ENCODE peak calls at places on chromosome 15, in six cellular contexts. One of them, this sample, is unnamed.

GRCh38 chr15:89122532-89123525 is 34.6 kb downstream of the ABHD2 start:
- DNase-seq in ovary: no peak
- DNase-seq in body of pancreas: peak; percentile 11
- DNase-seq in uterus: no peak
- DNase-seq in Peyer's patch: no peak
- DNase-seq in transverse colon: no peak
- DNase-seq in this sample: no peak

GRCh38 chr15:69392352-69392751 is 21.8 kb upstream of the KIF23 start:
- DNase-seq in ovary: no peak
- DNase-seq in body of pancreas: no peak
- DNase-seq in uterus: no peak
- DNase-seq in Peyer's patch: no peak
- DNase-seq in transverse colon: no peak
- DNase-seq in this sample: no peak

GRCh38 chr15:25060996-25061620 is 106.3 kb downstream of the SNRPN start:
- DNase-seq in ovary: peak; percentile 17
- DNase-seq in body of pancreas: peak; percentile 5
- DNase-seq in uterus: peak; percentile 5
- DNase-seq in Peyer's patch: no peak
- DNase-seq in transverse colon: no peak
- DNase-seq in this sample: no peak

GRCh38 chr15:32677238-32677750 is 35.8 kb downstream of the SCG5 start:
- DNase-seq in ovary: no peak
- DNase-seq in body of pancreas: no peak
- DNase-seq in uterus: no peak
- DNase-seq in Peyer's patch: no peak
- DNase-seq in transverse colon: no peak
- DNase-seq in this sample: no peak

GRCh38 chr15:35289029-35289617 is 204.0 kb upstream of the NANOGP8 start:
- DNase-seq in ovary: no peak
- DNase-seq in body of pancreas: no peak
- DNase-seq in uterus: peak; percentile 28
- DNase-seq in Peyer's patch: no peak
- DNase-seq in transverse colon: no peak
- DNase-seq in this sample: peak; percentile 22

GRCh38 chr15:76223521-76223920 is 87.7 kb downstream of the ETFA start:
- DNase-seq in ovary: no peak
- DNase-seq in body of pancreas: no peak
- DNase-seq in uterus: no peak
- DNase-seq in Peyer's patch: no peak
- DNase-seq in transverse colon: no peak
- DNase-seq in this sample: no peak

GRCh38 chr15:92705693-92706618 is 50.4 kb upstream of the FAM174B start:
- DNase-seq in ovary: no peak
- DNase-seq in body of pancreas: no peak
- DNase-seq in uterus: no peak
- DNase-seq in Peyer's patch: no peak
- DNase-seq in transverse colon: no peak
- DNase-seq in this sample: no peak

GRCh38 chr15:31412824-31413223 is 86.2 kb downstream of the KLF13 start:
- DNase-seq in ovary: no peak
- DNase-seq in body of pancreas: no peak
- DNase-seq in uterus: no peak
- DNase-seq in Peyer's patch: no peak
- DNase-seq in transverse colon: no peak
- DNase-seq in this sample: no peak

GRCh38 chr15:88207565-88207964 is 49.0 kb downstream of the NTRK3 start:
- DNase-seq in ovary: no peak
- DNase-seq in body of pancreas: no peak
- DNase-seq in uterus: no peak
- DNase-seq in Peyer's patch: no peak
- DNase-seq in transverse colon: no peak
- DNase-seq in this sample: no peak

GRCh38 chr15:95446854-95447253 is 883.6 kb upstream of the NR2F2 start:
- DNase-seq in ovary: no peak
- DNase-seq in body of pancreas: no peak
- DNase-seq in uterus: no peak
- DNase-seq in Peyer's patch: no peak
- DNase-seq in transverse colon: no peak
- DNase-seq in this sample: no peak

GRCh38 chr15:70478251-70478990 is 284.9 kb downstream of the UACA start:
- DNase-seq in ovary: no peak
- DNase-seq in body of pancreas: no peak
- DNase-seq in uterus: peak; percentile 63
- DNase-seq in Peyer's patch: peak; percentile 70
- DNase-seq in transverse colon: peak; percentile 56
- DNase-seq in this sample: no peak

GRCh38 chr15:98873441-98874218 is 134.0 kb downstream of the PGPEP1L start:
- DNase-seq in ovary: no peak
- DNase-seq in body of pancreas: no peak
- DNase-seq in uterus: no peak
- DNase-seq in Peyer's patch: no peak
- DNase-seq in transverse colon: no peak
- DNase-seq in this sample: no peak

GRCh38 chr15:65512189-65512588 is 5.3 kb downstream of the DPP8 start:
- DNase-seq in ovary: no peak
- DNase-seq in body of pancreas: no peak
- DNase-seq in uterus: no peak
- DNase-seq in Peyer's patch: no peak
- DNase-seq in transverse colon: no peak
- DNase-seq in this sample: no peak

GRCh38 chr15:58146734-58147133 is 8.6 kb downstream of the AQP9 start:
- DNase-seq in ovary: no peak
- DNase-seq in body of pancreas: no peak
- DNase-seq in uterus: no peak
- DNase-seq in Peyer's patch: no peak
- DNase-seq in transverse colon: no peak
- DNase-seq in this sample: no peak

GRCh38 chr15:25897658-25898057 is 34.5 kb upstream of the ATP10A start:
- DNase-seq in ovary: no peak
- DNase-seq in body of pancreas: no peak
- DNase-seq in uterus: no peak
- DNase-seq in Peyer's patch: no peak
- DNase-seq in transverse colon: no peak
- DNase-seq in this sample: no peak

GRCh38 chr15:32649336-32649735 is 7.8 kb downstream of the SCG5 start:
- DNase-seq in ovary: no peak
- DNase-seq in body of pancreas: peak; percentile 50
- DNase-seq in uterus: no peak
- DNase-seq in Peyer's patch: no peak
- DNase-seq in transverse colon: no peak
- DNase-seq in this sample: no peak

GRCh38 chr15:92808611-92809063 is 91.5 kb upstream of the CHD2 start:
- DNase-seq in ovary: peak; percentile 76
- DNase-seq in body of pancreas: no peak
- DNase-seq in uterus: peak; percentile 63
- DNase-seq in Peyer's patch: no peak
- DNase-seq in transverse colon: no peak
- DNase-seq in this sample: no peak

DNA sequence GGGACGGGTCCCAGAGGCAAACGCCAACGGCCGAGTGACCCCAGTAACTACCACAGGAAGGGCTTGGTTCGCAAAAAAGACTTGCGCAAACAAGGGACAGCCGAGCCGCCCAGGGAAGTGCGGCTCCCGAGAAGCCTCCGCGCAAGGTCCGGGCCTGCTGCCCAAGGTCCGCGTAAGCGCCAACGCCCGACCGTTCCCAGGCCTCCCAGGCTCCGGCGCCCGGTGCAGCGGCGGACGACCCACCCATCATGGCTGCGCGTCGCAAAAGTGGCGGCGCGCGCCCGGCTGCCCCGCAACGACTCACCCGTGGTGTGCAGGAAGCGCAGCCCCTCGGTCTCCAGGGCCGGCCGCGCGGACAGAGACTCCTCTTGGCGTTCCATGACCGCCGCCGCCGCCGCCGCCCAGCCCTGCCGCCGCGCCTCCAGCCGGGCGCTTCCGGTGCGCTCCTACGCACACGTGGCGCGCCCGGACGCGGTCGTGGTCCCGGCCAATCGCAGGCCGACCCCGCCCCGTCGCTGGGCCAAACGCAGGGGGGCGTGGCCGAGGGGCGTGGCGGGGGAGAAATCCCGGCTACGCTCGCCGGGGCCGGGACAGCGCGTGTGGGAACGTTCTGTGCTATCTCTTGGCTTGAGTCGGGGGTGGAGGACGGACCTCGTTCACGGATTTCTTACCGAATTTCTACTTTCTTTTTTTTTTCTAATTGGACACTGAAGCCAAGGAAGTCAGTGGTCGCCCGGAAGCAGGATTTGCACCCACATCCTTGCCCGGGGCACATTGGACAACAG is at the start of gene SELENOS:
- DNase-seq in ovary: peak; percentile 97
- DNase-seq in body of pancreas: peak; percentile 93
- DNase-seq in uterus: peak; percentile 89
- DNase-seq in Peyer's patch: peak; percentile 89
- DNase-seq in transverse colon: peak; percentile 96
- DNase-seq in this sample: peak; percentile 94
- TF ChIP-seq POLR2A in ovary: peak; percentile 96
- TF ChIP-seq POLR2A in body of pancreas: peak; percentile 80
- TF ChIP-seq POLR2A in uterus: peak; percentile 96
- TF ChIP-seq POLR2A in Peyer's patch: peak; percentile 94
- TF ChIP-seq POLR2A in transverse colon: peak; percentile 90
- TF ChIP-seq POLR2A in this sample: no peak

DNA sequence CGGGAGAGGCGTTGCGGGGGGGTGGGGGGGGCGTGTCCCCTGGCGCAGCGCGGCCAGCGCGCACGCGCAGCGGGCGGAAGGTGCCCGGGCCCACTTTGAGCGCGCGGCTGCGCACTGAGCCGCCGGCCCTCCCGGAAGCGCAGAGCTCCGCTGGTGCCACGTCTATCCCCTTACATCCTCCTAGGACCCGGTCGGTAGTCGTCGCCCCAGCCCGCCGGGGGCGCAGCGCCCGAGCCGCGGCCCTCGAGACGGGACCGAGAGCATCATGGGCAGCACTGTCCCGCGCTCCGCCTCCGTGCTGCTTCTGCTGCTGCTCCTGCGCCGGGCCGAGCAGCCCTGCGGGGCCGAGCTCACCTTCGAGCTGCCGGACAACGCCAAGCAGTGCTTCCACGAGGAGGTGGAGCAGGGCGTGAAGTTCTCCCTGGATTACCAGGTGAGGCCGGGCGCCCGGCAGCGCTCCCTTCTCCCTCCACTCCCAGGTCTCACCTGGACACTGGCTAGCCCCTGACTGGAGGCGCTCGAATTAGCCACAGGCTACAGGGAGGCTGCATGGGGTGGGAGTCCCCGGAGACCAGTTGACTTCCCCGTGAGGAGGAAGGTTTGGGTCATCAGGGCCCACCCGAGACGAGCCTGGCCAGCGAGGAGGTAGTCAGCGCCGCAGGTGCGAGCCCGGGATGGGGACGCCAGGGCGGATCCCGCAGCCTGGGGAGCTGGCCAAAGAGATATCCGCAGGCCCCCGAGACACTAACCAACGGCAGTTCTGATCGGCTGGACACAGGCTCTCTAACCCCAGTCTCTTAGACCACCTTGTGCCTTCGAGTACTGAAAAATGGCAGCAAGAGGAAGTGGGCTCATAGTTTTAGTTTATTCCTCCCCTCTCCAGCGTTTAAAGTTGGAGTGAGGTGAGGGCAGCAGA is at the start of gene TMED3:
- DNase-seq in ovary: peak; percentile 82
- DNase-seq in body of pancreas: peak; percentile 82
- DNase-seq in uterus: peak; percentile 32
- DNase-seq in Peyer's patch: peak; percentile 68
- DNase-seq in transverse colon: peak; percentile 79
- DNase-seq in this sample: peak; percentile 82
- TF ChIP-seq POLR2A in ovary: no peak
- TF ChIP-seq POLR2A in body of pancreas: peak; percentile 77
- TF ChIP-seq POLR2A in uterus: peak; percentile 24
- TF ChIP-seq POLR2A in Peyer's patch: peak; percentile 32
- TF ChIP-seq POLR2A in transverse colon: no peak
- TF ChIP-seq POLR2A in this sample: no peak

GRCh38 chr15:56243774-56244236 is at the start of gene RFX7:
- DNase-seq in ovary: peak; percentile 86
- DNase-seq in body of pancreas: peak; percentile 74
- DNase-seq in uterus: peak; percentile 62
- DNase-seq in Peyer's patch: peak; percentile 75
- DNase-seq in transverse colon: peak; percentile 82
- DNase-seq in this sample: peak; percentile 84

GRCh38 chr15:56242576-56243116 is 1.0 kb downstream of the RFX7 start:
- DNase-seq in ovary: no peak
- DNase-seq in body of pancreas: no peak
- DNase-seq in uterus: no peak
- DNase-seq in Peyer's patch: no peak
- DNase-seq in transverse colon: no peak
- DNase-seq in this sample: no peak

GRCh38 chr15:56243117-56243773 is 434 bp downstream of the RFX7 start:
- DNase-seq in ovary: peak; percentile 46
- DNase-seq in body of pancreas: peak; percentile 47
- DNase-seq in uterus: peak; percentile 43
- DNase-seq in Peyer's patch: peak; percentile 47
- DNase-seq in transverse colon: peak; percentile 49
- DNase-seq in this sample: peak; percentile 60

GRCh38 chr15:56244811-56245576 is 1.3 kb upstream of the RFX7 start:
- DNase-seq in ovary: peak; percentile 44
- DNase-seq in body of pancreas: peak; percentile 48
- DNase-seq in uterus: peak; percentile 22
- DNase-seq in Peyer's patch: peak; percentile 77
- DNase-seq in transverse colon: peak; percentile 45
- DNase-seq in this sample: no peak

GRCh38 chr15:56244237-56244810 is 645 bp upstream of the RFX7 start:
- DNase-seq in ovary: peak; percentile 44
- DNase-seq in body of pancreas: no peak
- DNase-seq in uterus: peak; percentile 42
- DNase-seq in Peyer's patch: peak; percentile 48
- DNase-seq in transverse colon: peak; percentile 38
- DNase-seq in this sample: peak; percentile 77
- TF ChIP-seq POLR2A in ovary: no peak
- TF ChIP-seq POLR2A in body of pancreas: no peak
- TF ChIP-seq POLR2A in uterus: no peak
- TF ChIP-seq POLR2A in Peyer's patch: no peak
- TF ChIP-seq POLR2A in transverse colon: no peak
- TF ChIP-seq POLR2A in this sample: no peak

DNA sequence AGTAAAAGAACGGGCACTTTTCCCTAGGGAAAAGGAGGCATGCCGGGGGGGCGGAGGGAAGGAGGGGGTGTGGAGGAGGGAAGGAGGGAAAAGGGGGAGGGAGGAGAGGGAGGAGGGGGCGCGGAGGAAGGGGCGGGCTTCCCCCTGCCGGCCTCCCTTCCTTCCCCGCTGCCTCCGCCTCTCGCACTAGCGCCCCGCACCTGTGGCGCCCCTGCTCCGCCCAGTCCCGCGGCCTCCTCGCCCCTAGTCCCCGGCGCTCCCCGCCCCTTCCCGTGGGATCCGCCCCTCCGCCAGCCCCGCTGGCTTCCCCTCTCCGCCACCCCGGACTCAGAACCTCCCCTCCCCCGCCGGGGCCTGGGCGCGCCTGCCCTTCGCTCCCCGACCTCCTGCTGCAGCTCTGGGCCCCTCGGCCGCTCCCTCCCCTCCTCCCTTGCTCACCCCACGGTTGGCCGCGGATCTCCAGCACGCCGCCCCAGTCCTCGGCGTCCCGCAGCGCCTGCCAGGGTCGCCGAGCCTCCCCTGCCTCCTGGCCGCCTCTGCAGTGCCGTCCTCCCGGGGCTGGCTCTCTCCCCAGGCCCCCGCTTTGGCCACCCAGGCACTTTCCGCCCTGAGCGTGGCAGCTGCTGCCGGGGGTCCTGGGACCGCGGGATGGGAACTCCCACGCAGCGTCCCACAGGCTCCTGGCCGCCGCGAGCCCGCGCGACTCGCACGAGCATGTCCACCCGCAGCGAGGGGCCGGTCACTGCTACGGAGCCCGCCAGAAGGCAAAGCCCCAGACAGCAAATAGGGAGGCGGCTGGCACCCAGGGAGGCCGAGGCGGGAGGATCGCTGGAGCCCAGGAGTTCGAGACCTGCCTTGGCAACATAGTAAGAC is 147.4 kb downstream of the TJP1 start:
- DNase-seq in ovary: peak; percentile 70
- DNase-seq in body of pancreas: peak; percentile 77
- DNase-seq in uterus: peak; percentile 29
- DNase-seq in Peyer's patch: no peak
- DNase-seq in transverse colon: peak; percentile 83
- DNase-seq in this sample: peak; percentile 69
- TF ChIP-seq POLR2A in ovary: no peak
- TF ChIP-seq POLR2A in body of pancreas: peak; percentile 68
- TF ChIP-seq POLR2A in uterus: no peak
- TF ChIP-seq POLR2A in Peyer's patch: peak; percentile 69
- TF ChIP-seq POLR2A in transverse colon: peak; percentile 64
- TF ChIP-seq POLR2A in this sample: no peak